ENCODE peak calls at places on chromosome 14, in five cellular contexts. Z is A172, K is GDM1, R is KG1, N is K562. S is an unnamed sample.

GRCh38 chr14:38278035-38278434 is 22.1 kb upstream of the CLEC14A start:
- DNase-seq in Z (no peak), K (no peak), R (no peak), N (no peak), S (no peak)

GRCh38 chr14:103296007-103296406 is 38.0 kb upstream of the EIF5 start:
- DNase-seq in Z (peak; percentile 59), K (no peak), R (no peak), N (no peak), S (peak; percentile 22)

GRCh38 chr14:22981090-22982012 is 1.0 kb downstream of the AJUBA start:
- DNase-seq in Z (no peak), K (no peak), R (no peak), N (no peak), S (no peak)

GRCh38 chr14:95061317-95062093 is 95.8 kb downstream of the DICER1 start:
- DNase-seq in Z (no peak), K (no peak), R (no peak), N (no peak), S (no peak)

GRCh38 chr14:65860956-65861631 is 448.6 kb downstream of the FUT8 start:
- DNase-seq in Z (no peak), K (no peak), R (no peak), N (no peak), S (no peak)

GRCh38 chr14:21068521-21069387 is 1.4 kb upstream of the ARHGEF40 start:
- DNase-seq in Z (no peak), K (peak; percentile 49), R (no peak), N (peak; percentile 61), S (no peak)

GRCh38 chr14:41830679-41831078 is 224.0 kb downstream of the LRFN5 start:
- DNase-seq in Z (no peak), K (no peak), R (no peak), N (no peak), S (no peak)

GRCh38 chr14:41154143-41154807 is 452.4 kb upstream of the LRFN5 start:
- DNase-seq in Z (no peak), K (no peak), R (no peak), N (no peak), S (no peak)

GRCh38 chr14:51293149-51293925 is 53.3 kb downstream of the TMX1 start:
- DNase-seq in Z (peak; percentile 7), K (no peak), R (no peak), N (no peak), S (no peak)

GRCh38 chr14:36949371-36949770 is 223.0 kb downstream of the SLC25A21 start:
- DNase-seq in Z (no peak), K (no peak), R (no peak), N (no peak), S (no peak)

GRCh38 chr14:105215602-105216001 is 32.7 kb upstream of the BTBD6 start:
- DNase-seq in Z (no peak), K (no peak), R (no peak), N (no peak), S (no peak)

GRCh38 chr14:105350450-105351244 is 36.1 kb downstream of the PACS2 start:
- DNase-seq in Z (no peak), K (no peak), R (no peak), N (no peak), S (no peak)

GRCh38 chr14:96027356-96028335 is 11.5 kb upstream of the C14orf132 start:
- DNase-seq in Z (no peak), K (no peak), R (no peak), N (no peak), S (no peak)

GRCh38 chr14:65261425-65261920 is 151.1 kb upstream of the FUT8 start:
- DNase-seq in Z (no peak), K (no peak), R (no peak), N (no peak), S (no peak)

GRCh38 chr14:92563359-92563758 is 49.8 kb downstream of the RIN3 start:
- DNase-seq in Z (no peak), K (peak; percentile 36), R (peak; percentile 22), N (no peak), S (no peak)

GRCh38 chr14:74618078-74618952 is 6.3 kb upstream of the LTBP2 start:
- DNase-seq in Z (peak; percentile 80), K (peak; percentile 56), R (peak; percentile 84), N (no peak), S (no peak)

GRCh38 chr14:34465069-34465859 is 3.2 kb upstream of the SPTSSA start:
- DNase-seq in Z (peak; percentile 14), K (peak; percentile 42), R (no peak), N (peak; percentile 45), S (no peak)

GRCh38 chr14:71006200-71006563 is 98.9 kb downstream of the PCNX1 start:
- DNase-seq in Z (no peak), K (no peak), R (no peak), N (no peak), S (no peak)

GRCh38 chr14:96479435-96480146 is 22.6 kb upstream of the PAPOLA start:
- DNase-seq in Z (no peak), K (no peak), R (no peak), N (no peak), S (no peak)

GRCh38 chr14:55303646-55304277 is 32.5 kb downstream of the FBXO34 start:
- DNase-seq in Z (no peak), K (no peak), R (no peak), N (no peak), S (no peak)

GRCh38 chr14:77761205-77761931 is 412 bp upstream of the SNW1 start:
- DNase-seq in Z (peak; percentile 1), K (peak; percentile 8), R (peak; percentile 45), N (peak; percentile 29), S (peak; percentile 14)

GRCh38 chr14:75981426-75981825 is 369 bp downstream of the TGFB3 start:
- DNase-seq in Z (no peak), K (no peak), R (no peak), N (peak; percentile 11), S (no peak)

GRCh38 chr14:93051600-93052546 is 63.9 kb downstream of the ITPK1 start:
- DNase-seq in Z (no peak), K (no peak), R (no peak), N (no peak), S (no peak)

GRCh38 chr14:52124791-52125661 is 56.2 kb upstream of the NID2 start:
- DNase-seq in Z (no peak), K (no peak), R (no peak), N (no peak), S (peak; percentile 47)

GRCh38 chr14:89425931-89426330 is 8.9 kb upstream of the FOXN3 start:
- DNase-seq in Z (peak; percentile 91), K (no peak), R (no peak), N (no peak), S (peak; percentile 97)

GRCh38 chr14:94591073-94591472 is 9.8 kb downstream of the SERPINA5 start:
- DNase-seq in Z (no peak), K (no peak), R (no peak), N (no peak), S (no peak)

GRCh38 chr14:74955229-74955999 is at the start of gene PGF:
- DNase-seq in Z (no peak), K (no peak), R (no peak), N (peak; percentile 80), S (no peak)

GRCh38 chr14:80047761-80048160 is 163.5 kb downstream of the DIO2 start:
- DNase-seq in Z (no peak), K (no peak), R (no peak), N (no peak), S (no peak)

GRCh38 chr14:72318648-72319047 is 386.4 kb downstream of the RGS6 start:
- DNase-seq in Z (peak; percentile 0), K (no peak), R (no peak), N (no peak), S (no peak)

GRCh38 chr14:100078216-100078780 is 13.1 kb downstream of the EVL start:
- DNase-seq in Z (no peak), K (no peak), R (no peak), N (no peak), S (no peak)

S was measured in HS-27A.